ENCODE peak calls at places on chromosomes 11 and 22, in six cellular contexts. C is IMR-90, N is mesenchymal stem cell, T is H9, F is trophoblast cell, A is H1. V is an unnamed sample.

GRCh38 chr22:24432059-24432853 is 4.9 kb downstream of the ADORA2A start:
- DNase-seq in N (no peak), T (no peak), C (peak; percentile 16), A (no peak), F (no peak), V (no peak)

GRCh38 chr11:12808519-12808918 is 134.3 kb downstream of the TEAD1 start:
- DNase-seq in F (peak; percentile 39), A (no peak), N (peak; percentile 69), C (peak; percentile 76), T (no peak), V (no peak)

GRCh38 chr11:67023957-67024353 is 1.0 kb downstream of the SYT12 start:
- DNase-seq in F (no peak), A (no peak), C (no peak), T (no peak), N (no peak), V (no peak)

GRCh38 chr11:19742595-19743292 is 30.1 kb downstream of the NAV2 start:
- DNase-seq in C (peak; percentile 79), T (peak; percentile 85), A (peak; percentile 84), F (peak; percentile 93), N (peak; percentile 79), V (peak; percentile 71)

GRCh38 chr22:48575567-48576332 is 1251.9 kb downstream of the BRD1 start:
- DNase-seq in A (no peak), F (no peak), N (no peak), C (no peak), T (no peak), V (no peak)

GRCh38 chr11:42066113-42066512 is 606.7 kb upstream of the LRRC4C start:
- DNase-seq in F (no peak), N (no peak), T (peak; percentile 36), C (no peak), A (no peak), V (no peak)

GRCh38 chr11:27700351-27701261 is at the start of gene BDNF:
- DNase-seq in N (peak; percentile 65), T (peak; percentile 58), C (peak; percentile 60), F (peak; percentile 58), A (peak; percentile 73), V (peak; percentile 45)

GRCh38 chr11:11931461-11932055 is 76.9 kb downstream of the DKK3 start:
- DNase-seq in A (no peak), C (peak; percentile 74), N (peak; percentile 65), F (peak; percentile 81), T (no peak), V (peak; percentile 14)

GRCh38 chr11:45881708-45882368 is 3.6 kb upstream of the MAPK8IP1 start:
- DNase-seq in N (peak; percentile 37), A (no peak), C (no peak), F (no peak), T (no peak), V (no peak)

GRCh38 chr22:27336151-27337090 is 465.1 kb downstream of the MN1 start:
- DNase-seq in N (no peak), C (no peak), F (no peak), A (peak; percentile 13), T (no peak), V (no peak)

GRCh38 chr11:33775832-33776231 is 1.5 kb upstream of the FBXO3 start:
- DNase-seq in F (no peak), C (peak; percentile 65), N (peak; percentile 51), A (no peak), T (no peak), V (no peak)

GRCh38 chr11:93528252-93528651 is 14.9 kb downstream of the SMCO4 start:
- DNase-seq in C (no peak), T (no peak), F (no peak), N (no peak), A (no peak), V (no peak)

GRCh38 chr11:121964591-121964990 is 151.4 kb downstream of the BLID start:
- DNase-seq in A (no peak), N (peak; percentile 77), F (no peak), C (peak; percentile 64), T (no peak), V (no peak)

GRCh38 chr11:27485930-27486773 is 13.6 kb upstream of the LGR4 start:
- DNase-seq in N (peak; percentile 61), T (no peak), F (peak; percentile 90), A (no peak), C (peak; percentile 61), V (peak; percentile 56)

GRCh38 chr22:38233427-38233826 is 31.6 kb downstream of the MAFF start:
- DNase-seq in C (peak; percentile 45), T (no peak), F (no peak), N (no peak), A (no peak), V (no peak)

GRCh38 chr11:1628506-1629325 is 859 bp upstream of the KRTAP5-5 start:
- DNase-seq in C (peak; percentile 9), F (peak; percentile 36), A (peak; percentile 93), N (peak; percentile 30), T (peak; percentile 84), V (peak; percentile 64)

GRCh38 chr11:2102132-2102882 is 36.9 kb downstream of the IGF2 start:
- DNase-seq in A (no peak), F (no peak), N (no peak), C (no peak), T (no peak), V (no peak)

GRCh38 chr11:110373061-110373702 is 56.6 kb upstream of the FDX1 start:
- DNase-seq in T (no peak), F (peak; percentile 88), A (no peak), N (peak; percentile 53), C (peak; percentile 60), V (no peak)

GRCh38 chr11:33545941-33546340 is 154.7 kb downstream of the C11orf91 start:
- DNase-seq in A (no peak), F (no peak), N (no peak), T (no peak), C (peak; percentile 57), V (no peak)

GRCh38 chr22:32855023-32855756 is 53.7 kb downstream of the TIMP3 start:
- DNase-seq in A (no peak), F (peak; percentile 72), N (peak; percentile 20), C (no peak), T (no peak), V (no peak)

GRCh38 chr11:50032574-50032973 is at the start of gene OR4C45:
- DNase-seq in N (no peak), C (no peak), A (no peak), F (no peak), T (no peak), V (no peak)

GRCh38 chr22:50150161-50151129 is 20.1 kb upstream of the PANX2 start:
- DNase-seq in A (no peak), C (peak; percentile 35), F (no peak), T (no peak), N (no peak), V (no peak)

GRCh38 chr22:50148991-50149721 is 21.4 kb upstream of the PANX2 start:
- DNase-seq in A (peak; percentile 82), C (peak; percentile 45), F (peak; percentile 62), N (peak; percentile 60), T (peak; percentile 79), V (peak; percentile 55)

GRCh38 chr22:50153756-50154140 is 16.8 kb upstream of the PANX2 start:
- DNase-seq in N (no peak), T (no peak), A (no peak), C (no peak), F (no peak), V (no peak)

GRCh38 chr22:50153056-50153755 is 17.3 kb upstream of the PANX2 start:
- DNase-seq in F (no peak), N (no peak), T (no peak), C (no peak), A (no peak), V (no peak)

GRCh38 chr22:50151571-50152537 is 18.7 kb upstream of the PANX2 start:
- DNase-seq in A (peak; percentile 57), F (no peak), N (no peak), T (peak; percentile 71), C (no peak), V (no peak)
- H3K18ac ChIP-seq in A (no peak overlapping the region), F (no peak overlapping the region), N (no peak overlapping the region), T (no peak overlapping the region), C (no peak overlapping the region), V (peak overlapping the region; percentile 7)

DNA sequence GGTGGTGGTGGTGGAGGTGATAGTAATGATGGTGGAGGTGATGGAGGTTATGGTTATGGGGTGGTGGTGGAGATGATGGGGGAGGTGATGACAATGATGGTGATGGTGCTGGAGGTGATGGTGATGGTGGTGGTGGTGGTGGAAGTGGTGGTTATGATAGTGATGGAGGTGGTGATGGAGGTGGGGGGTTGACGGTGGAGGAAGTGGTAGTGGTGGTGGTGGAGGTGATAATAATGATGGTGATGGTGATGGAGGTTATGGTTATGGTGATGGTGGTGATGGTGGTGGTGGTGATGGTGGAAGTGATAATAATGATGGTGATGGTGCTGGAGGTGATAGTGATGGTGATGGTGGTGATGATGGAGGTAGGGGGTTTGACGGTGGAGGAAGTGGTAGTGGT is 16.9 kb upstream of the WNT7B start:
- DNase-seq in C (no peak), N (no peak), T (no peak), A (no peak), F (no peak), V (no peak)
- H3K14ac ChIP-seq in C (no peak overlapping the region), N (no peak overlapping the region), T (no peak overlapping the region), A (no peak overlapping the region), F (no peak overlapping the region), V (no peak overlapping the region)

GRCh38 chr11:64358536-64358906 is 441 bp upstream of the RPS6KA4 start:
- DNase-seq in A (no peak), N (no peak), F (no peak), T (no peak), C (no peak), V (no peak)
- H3K18ac ChIP-seq in A (peak overlapping the region; percentile 60), N (peak overlapping the region; percentile 67), F (peak overlapping the region; percentile 76), T (peak overlapping the region; percentile 37), C (peak overlapping the region; percentile 42), V (peak overlapping the region; percentile 92)

DNA sequence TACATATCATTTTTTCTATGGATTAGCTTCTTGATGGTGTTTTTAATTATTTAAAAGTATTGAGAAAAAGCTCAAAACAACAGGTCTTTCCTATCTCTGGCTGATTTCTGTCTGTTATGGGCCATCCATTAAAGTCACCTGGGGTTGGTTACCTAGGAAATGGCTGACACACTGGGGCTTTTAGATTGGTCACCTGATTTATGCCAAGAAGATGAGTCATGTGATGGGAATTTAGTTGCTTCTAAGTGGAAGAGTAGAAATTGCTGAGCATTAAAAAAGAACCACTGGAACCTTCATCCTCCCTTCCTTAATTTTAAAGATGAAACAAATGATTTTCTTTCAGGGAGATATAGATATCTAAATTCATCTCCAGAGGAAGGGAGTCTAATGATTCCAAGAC is 48.8 kb upstream of the LARGE1 start:
- DNase-seq in C (no peak), F (no peak), A (no peak), N (no peak), T (no peak), V (no peak)
- H3K14ac ChIP-seq in C (no peak overlapping the region), F (no peak overlapping the region), A (no peak overlapping the region), N (no peak overlapping the region), T (no peak overlapping the region), V (no peak overlapping the region)

GRCh38 chr11:123741159-123741951 is at the start of gene ZNF202:
- DNase-seq in T (peak; percentile 91), F (peak; percentile 90), C (peak; percentile 87), N (peak; percentile 91), A (peak; percentile 90), V (peak; percentile 81)
- H3K18ac ChIP-seq in T (no peak within 1 kb of the TSS), F (peak within 1 kb of the TSS; percentile 93), C (peak within 1 kb of the TSS; percentile 72), N (peak within 1 kb of the TSS; percentile 77), A (peak within 1 kb of the TSS; percentile 63), V (peak within 1 kb of the TSS; percentile 91)

DNA sequence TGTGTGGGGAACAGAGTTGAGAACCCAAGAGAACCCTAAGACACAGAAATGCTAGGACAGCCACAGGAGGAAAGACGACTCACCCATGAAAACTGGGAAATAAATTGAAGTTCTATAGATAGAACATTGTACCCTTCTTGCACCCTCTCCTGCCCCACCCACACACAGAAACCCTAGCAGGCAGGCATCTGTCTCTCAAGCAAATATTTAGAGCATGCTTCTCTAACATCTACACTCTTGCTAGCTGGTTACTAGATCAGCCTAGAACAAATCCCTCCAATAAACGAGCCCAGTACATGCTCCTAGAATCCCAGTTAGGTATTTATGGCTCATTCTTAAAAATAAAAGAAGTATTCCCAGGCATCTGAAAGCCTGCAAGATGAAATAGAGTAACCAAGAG is 32.1 kb upstream of the CLPB start:
- DNase-seq in T (no peak), C (no peak), N (no peak), A (no peak), F (no peak), V (no peak)
- H3K14ac ChIP-seq in T (no peak overlapping the region), C (no peak overlapping the region), N (no peak overlapping the region), A (no peak overlapping the region), F (no peak overlapping the region), V (no peak overlapping the region)